ENCODE peak calls at places on chromosomes 2 and 18, in ten cellular contexts. S is tibial artery, V is BE2C, Z is HL-60, Y is progenitor cell of endocrine pancreas, C is HFF-Myc, U is endothelial cell, F is nephron progenitor cell, A is foreskin fibroblast, X is breast epithelium. I is an unnamed sample.

GRCh38 chr2:120887844-120888243 is 152.2 kb downstream of the GLI2 start:
- DNase-seq in Y (no peak), V (no peak), S (no peak), X (no peak), Z (no peak), F (peak; percentile 25), C (no peak), A (no peak), U (no peak), I (no peak)

GRCh38 chr2:118913805-118914645 is 28.0 kb upstream of the MARCO start:
- DNase-seq in Y (no peak), C (no peak), V (no peak), F (no peak), U (no peak), X (no peak), A (no peak), S (no peak), Z (no peak), I (no peak)

GRCh38 chr2:173030541-173031485 is 44.8 kb upstream of the MAP3K20 start:
- DNase-seq in U (no peak), C (no peak), A (no peak), S (no peak), Z (no peak), Y (no peak), X (no peak), F (no peak), V (no peak), I (no peak)

GRCh38 chr2:106011380-106011779 is 182.7 kb downstream of the UXS1 start:
- DNase-seq in Z (no peak), C (no peak), F (no peak), A (no peak), V (no peak), X (no peak), U (no peak), S (no peak), Y (no peak), I (no peak)

GRCh38 chr18:46097378-46097852 is 681 bp downstream of the ATP5F1A start:
- DNase-seq in X (no peak), V (no peak), F (no peak), S (no peak), U (no peak), Z (no peak), A (no peak), Y (no peak), C (no peak), I (no peak)

GRCh38 chr2:2572393-2573204 is 241.5 kb upstream of the MYT1L start:
- DNase-seq in C (no peak), S (no peak), F (no peak), U (no peak), Z (no peak), X (no peak), V (no peak), A (no peak), Y (no peak), I (no peak)

GRCh38 chr2:233764264-233764663 is 4.2 kb downstream of the UGT1A1 start:
- DNase-seq in U (no peak), S (no peak), A (peak; percentile 42), Z (no peak), C (peak; percentile 14), V (no peak), X (no peak), F (no peak), Y (no peak), I (no peak)

GRCh38 chr2:8457092-8457481 is 224.8 kb upstream of the ID2 start:
- DNase-seq in S (no peak), X (no peak), Z (no peak), V (no peak), F (no peak), A (no peak), C (no peak), Y (no peak), U (no peak), I (no peak)

GRCh38 chr18:76496200-76496890 is 1.3 kb upstream of the ZNF516 start:
- DNase-seq in F (peak; percentile 73), V (peak; percentile 47), Z (peak; percentile 94), C (no peak), S (no peak), Y (peak; percentile 51), U (peak; percentile 55), A (peak; percentile 88), X (no peak), I (no peak)

GRCh38 chr2:141195087-141195486 is 935.7 kb downstream of the LRP1B start:
- DNase-seq in Z (no peak), F (no peak), U (no peak), V (no peak), X (no peak), C (no peak), A (no peak), S (no peak), Y (no peak), I (no peak)

GRCh38 chr2:57936216-57936615 is 110.4 kb upstream of the VRK2 start:
- DNase-seq in U (no peak), V (no peak), Y (no peak), A (peak; percentile 24), F (no peak), Z (no peak), X (no peak), C (no peak), S (no peak), I (no peak)

GRCh38 chr2:70009776-70010175 is 48.3 kb upstream of the ASPRV1 start:
- DNase-seq in S (no peak), X (no peak), V (no peak), Y (no peak), C (no peak), Z (no peak), U (no peak), A (no peak), F (no peak), I (no peak)

GRCh38 chr2:88657131-88657530 is 29.9 kb upstream of the EIF2AK3 start:
- DNase-seq in Z (no peak), Y (no peak), U (no peak), A (peak; percentile 48), F (no peak), C (no peak), S (no peak), V (no peak), X (no peak), I (no peak)

GRCh38 chr2:205759286-205759685 is 77.0 kb downstream of the NRP2 start:
- DNase-seq in C (no peak), Z (no peak), U (no peak), X (no peak), A (no peak), Y (no peak), V (no peak), S (no peak), F (no peak), I (no peak)

DNA sequence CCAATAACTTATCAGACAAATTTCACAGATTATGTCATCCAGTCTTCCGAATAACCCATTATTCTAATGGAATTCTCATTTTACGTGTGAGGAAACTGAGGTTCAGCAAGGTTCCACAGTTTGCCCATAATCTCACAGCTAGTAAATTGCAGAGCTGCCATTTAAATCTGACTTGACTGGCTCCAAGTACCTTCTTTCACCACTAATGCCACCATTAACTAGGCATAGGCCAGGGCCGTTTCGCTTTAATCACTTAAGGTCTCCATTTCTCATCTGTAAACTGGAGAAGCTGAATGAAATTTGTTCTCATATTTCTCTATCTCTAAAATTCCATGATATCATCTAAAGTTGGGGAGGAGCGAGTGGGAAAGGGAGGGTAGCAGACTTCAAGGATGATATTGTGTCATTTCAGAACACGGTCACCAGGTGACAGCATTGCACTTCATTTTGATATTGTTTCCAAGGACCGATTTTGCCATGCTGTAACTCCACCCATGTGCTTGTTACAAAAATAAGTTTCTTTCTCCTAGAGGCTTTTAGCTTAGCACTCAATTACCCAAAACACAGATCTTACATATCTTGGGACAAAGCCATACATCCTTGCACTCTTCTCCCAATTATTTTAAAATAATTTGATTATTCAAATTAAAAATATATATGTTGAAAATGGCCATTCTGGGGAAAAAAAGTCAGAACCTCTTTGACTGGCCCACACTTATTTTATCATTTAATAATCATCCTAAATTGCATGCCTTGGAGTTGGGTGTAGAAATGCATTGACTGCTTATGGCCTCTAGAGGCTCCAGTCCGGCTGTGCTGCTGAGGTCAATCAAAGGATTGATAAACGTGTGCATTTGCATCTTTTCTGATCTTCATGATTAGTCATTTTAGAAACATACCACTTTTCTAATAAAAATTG is 123.8 kb downstream of the AKAIN1 start:
- DNase-seq in X (no peak), S (no peak), F (peak; percentile 50), C (no peak), Z (peak; percentile 44), Y (no peak), A (peak; percentile 2), U (peak; percentile 51), V (peak; percentile 6), I (peak; percentile 30)
- TF ChIP-seq CTCF in X (no peak), S (peak; percentile 28), F (peak; percentile 73), C (peak; percentile 9), Z (peak; percentile 58), Y (peak; percentile 63), A (peak; percentile 18), U (peak; percentile 69), V (peak; percentile 58), I (peak; percentile 54)

GRCh38 chr18:75314117-75314516 is 103.5 kb downstream of the TSHZ1 start:
- DNase-seq in A (peak; percentile 14), F (no peak), Z (no peak), U (no peak), S (no peak), X (no peak), Y (no peak), V (no peak), C (no peak), I (no peak)
- TF ChIP-seq CTCF in A (no peak), F (no peak), Z (no peak), U (no peak), S (no peak), X (no peak), Y (no peak), V (no peak), C (no peak), I (no peak)

DNA sequence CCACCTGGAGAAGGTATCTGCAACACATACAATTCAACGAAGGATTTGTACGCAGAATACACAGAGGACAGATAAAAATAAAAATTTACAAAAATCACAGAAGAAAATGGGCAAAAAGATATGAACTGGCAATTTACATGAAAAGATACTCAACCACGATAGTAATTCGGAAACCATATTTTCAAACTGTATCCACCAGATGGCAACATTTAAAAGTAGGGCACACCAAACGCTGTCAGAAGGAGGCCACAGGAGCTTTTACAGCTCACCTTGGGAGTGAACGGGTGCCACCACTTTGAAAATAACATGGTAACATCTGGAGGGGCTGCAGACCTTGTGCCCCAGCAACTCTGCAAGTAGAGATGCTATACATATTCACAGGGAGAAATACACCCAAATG is 9.8 kb downstream of the KIF1A start:
- DNase-seq in Z (no peak), Y (no peak), U (no peak), C (no peak), S (no peak), F (no peak), A (no peak), V (no peak), X (no peak), I (no peak)
- TF ChIP-seq CTCF in Z (no peak), Y (no peak), U (no peak), C (peak; percentile 11), S (no peak), F (no peak), A (no peak), V (peak; percentile 37), X (no peak), I (no peak)

DNA sequence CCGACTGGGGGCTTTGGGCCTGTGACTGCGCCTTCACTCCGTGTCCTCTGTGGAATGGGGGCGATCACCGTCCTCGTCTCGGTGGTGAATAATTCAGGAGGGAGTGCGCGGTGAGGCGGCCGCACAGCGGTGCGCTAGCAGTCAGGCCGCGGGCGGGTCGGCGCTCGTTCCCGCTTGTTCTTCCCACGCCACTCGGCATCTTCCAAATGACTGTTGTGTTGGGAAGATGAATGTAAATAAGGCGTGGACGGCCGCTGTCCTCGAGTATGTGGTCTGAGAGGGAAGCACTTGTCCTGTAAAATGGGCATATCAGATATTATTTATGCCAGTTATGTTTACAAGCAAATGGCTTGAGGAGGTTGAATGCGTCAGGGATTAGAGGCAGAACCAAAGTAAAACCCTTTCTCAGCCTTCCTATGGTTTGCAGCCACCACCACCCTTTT is 607 bp upstream of the VPS4B start:
- DNase-seq in V (no peak), F (no peak), Y (no peak), X (peak; percentile 56), Z (no peak), S (no peak), A (no peak), U (no peak), C (no peak), I (no peak)
- TF ChIP-seq CTCF in V (no peak), F (no peak), Y (no peak), X (no peak), Z (no peak), S (no peak), A (no peak), U (no peak), C (no peak), I (no peak)